ENCODE peak calls at places on chromosomes 6 and 20, in nine cellular contexts. One of them, this sample, is unnamed.

GRCh38 chr6:135181333-135182119 is 418 bp downstream of the MYB start:
- DNase-seq in DMS153: no peak
- DNase-seq in heart left ventricle: peak
- DNase-seq in naive B cell: peak
- DNase-seq in omental fat pad: no peak
- DNase-seq in T-helper 17 cell: no peak
- DNase-seq in T1000: no peak
- DNase-seq in A549: peak
- DNase-seq in stimulated activated naive B cell treated with anti-CD40 and anti-IgM and Interleukin-4, amounts not matched to agents 10 μg/mL and 1 μg/mL and 100 μg/mL, for 72 hours: no peak
- DNase-seq in this sample: peak

GRCh38 chr6:40810176-40810575 is 223.0 kb upstream of the LRFN2 start:
- DNase-seq in DMS153: no peak
- DNase-seq in heart left ventricle: no peak
- DNase-seq in naive B cell: no peak
- DNase-seq in omental fat pad: no peak
- DNase-seq in T-helper 17 cell: no peak
- DNase-seq in T1000: no peak
- DNase-seq in A549: peak
- DNase-seq in stimulated activated naive B cell treated with anti-CD40 and anti-IgM and Interleukin-4, amounts not matched to agents 10 μg/mL and 1 μg/mL and 100 μg/mL, for 72 hours: no peak
- DNase-seq in this sample: no peak

GRCh38 chr20:33812673-33813462 is 1.7 kb downstream of the CHMP4B start:
- DNase-seq in DMS153: no peak
- DNase-seq in heart left ventricle: no peak
- DNase-seq in naive B cell: no peak
- DNase-seq in omental fat pad: no peak
- DNase-seq in T-helper 17 cell: no peak
- DNase-seq in T1000: no peak
- DNase-seq in A549: no peak
- DNase-seq in stimulated activated naive B cell treated with anti-CD40 and anti-IgM and Interleukin-4, amounts not matched to agents 10 μg/mL and 1 μg/mL and 100 μg/mL, for 72 hours: no peak
- DNase-seq in this sample: no peak

GRCh38 chr20:3995749-3996305 is 19.5 kb downstream of the RNF24 start:
- DNase-seq in DMS153: no peak
- DNase-seq in heart left ventricle: no peak
- DNase-seq in naive B cell: no peak
- DNase-seq in omental fat pad: no peak
- DNase-seq in T-helper 17 cell: no peak
- DNase-seq in T1000: no peak
- DNase-seq in A549: no peak
- DNase-seq in stimulated activated naive B cell treated with anti-CD40 and anti-IgM and Interleukin-4, amounts not matched to agents 10 μg/mL and 1 μg/mL and 100 μg/mL, for 72 hours: no peak
- DNase-seq in this sample: no peak

GRCh38 chr20:38590682-38591483 is 9.9 kb downstream of the ADIG start:
- DNase-seq in DMS153: no peak
- DNase-seq in heart left ventricle: no peak
- DNase-seq in naive B cell: no peak
- DNase-seq in omental fat pad: no peak
- DNase-seq in T-helper 17 cell: no peak
- DNase-seq in T1000: no peak
- DNase-seq in A549: no peak
- DNase-seq in stimulated activated naive B cell treated with anti-CD40 and anti-IgM and Interleukin-4, amounts not matched to agents 10 μg/mL and 1 μg/mL and 100 μg/mL, for 72 hours: no peak
- DNase-seq in this sample: no peak

GRCh38 chr6:137237413-137238170 is 18.4 kb upstream of the IFNGR1 start:
- DNase-seq in DMS153: no peak
- DNase-seq in heart left ventricle: no peak
- DNase-seq in naive B cell: no peak
- DNase-seq in omental fat pad: no peak
- DNase-seq in T-helper 17 cell: no peak
- DNase-seq in T1000: peak
- DNase-seq in A549: peak
- DNase-seq in stimulated activated naive B cell treated with anti-CD40 and anti-IgM and Interleukin-4, amounts not matched to agents 10 μg/mL and 1 μg/mL and 100 μg/mL, for 72 hours: no peak
- DNase-seq in this sample: no peak

GRCh38 chr20:45892049-45892816 is 1.1 kb downstream of the CTSA start:
- DNase-seq in DMS153: no peak
- DNase-seq in heart left ventricle: no peak
- DNase-seq in naive B cell: no peak
- DNase-seq in omental fat pad: no peak
- DNase-seq in T-helper 17 cell: no peak
- DNase-seq in T1000: no peak
- DNase-seq in A549: peak
- DNase-seq in stimulated activated naive B cell treated with anti-CD40 and anti-IgM and Interleukin-4, amounts not matched to agents 10 μg/mL and 1 μg/mL and 100 μg/mL, for 72 hours: no peak
- DNase-seq in this sample: no peak

GRCh38 chr6:1770435-1770843 is 160.7 kb downstream of the FOXC1 start:
- DNase-seq in DMS153: no peak
- DNase-seq in heart left ventricle: no peak
- DNase-seq in naive B cell: no peak
- DNase-seq in omental fat pad: no peak
- DNase-seq in T-helper 17 cell: no peak
- DNase-seq in T1000: no peak
- DNase-seq in A549: no peak
- DNase-seq in stimulated activated naive B cell treated with anti-CD40 and anti-IgM and Interleukin-4, amounts not matched to agents 10 μg/mL and 1 μg/mL and 100 μg/mL, for 72 hours: no peak
- DNase-seq in this sample: peak

GRCh38 chr20:20085812-20086211 is 33.5 kb downstream of the CFAP61 start:
- DNase-seq in DMS153: no peak
- DNase-seq in heart left ventricle: no peak
- DNase-seq in naive B cell: no peak
- DNase-seq in omental fat pad: no peak
- DNase-seq in T-helper 17 cell: no peak
- DNase-seq in T1000: no peak
- DNase-seq in A549: no peak
- DNase-seq in stimulated activated naive B cell treated with anti-CD40 and anti-IgM and Interleukin-4, amounts not matched to agents 10 μg/mL and 1 μg/mL and 100 μg/mL, for 72 hours: no peak
- DNase-seq in this sample: no peak

GRCh38 chr20:14036567-14036966 is 41.3 kb downstream of the MACROD2 start:
- DNase-seq in DMS153: no peak
- DNase-seq in heart left ventricle: no peak
- DNase-seq in naive B cell: no peak
- DNase-seq in omental fat pad: no peak
- DNase-seq in T-helper 17 cell: no peak
- DNase-seq in T1000: no peak
- DNase-seq in A549: no peak
- DNase-seq in stimulated activated naive B cell treated with anti-CD40 and anti-IgM and Interleukin-4, amounts not matched to agents 10 μg/mL and 1 μg/mL and 100 μg/mL, for 72 hours: no peak
- DNase-seq in this sample: no peak

GRCh38 chr6:43790031-43790430 is 20.0 kb downstream of the VEGFA start:
- DNase-seq in DMS153: no peak
- DNase-seq in heart left ventricle: no peak
- DNase-seq in naive B cell: no peak
- DNase-seq in omental fat pad: no peak
- DNase-seq in T-helper 17 cell: no peak
- DNase-seq in T1000: no peak
- DNase-seq in A549: no peak
- DNase-seq in stimulated activated naive B cell treated with anti-CD40 and anti-IgM and Interleukin-4, amounts not matched to agents 10 μg/mL and 1 μg/mL and 100 μg/mL, for 72 hours: no peak
- DNase-seq in this sample: no peak

GRCh38 chr6:54291738-54292137 is 16.5 kb upstream of the TINAG start:
- DNase-seq in DMS153: no peak
- DNase-seq in heart left ventricle: no peak
- DNase-seq in naive B cell: no peak
- DNase-seq in omental fat pad: no peak
- DNase-seq in T-helper 17 cell: no peak
- DNase-seq in T1000: no peak
- DNase-seq in A549: no peak
- DNase-seq in stimulated activated naive B cell treated with anti-CD40 and anti-IgM and Interleukin-4, amounts not matched to agents 10 μg/mL and 1 μg/mL and 100 μg/mL, for 72 hours: no peak
- DNase-seq in this sample: no peak

GRCh38 chr6:28336284-28337024 is 506 bp upstream of the ZSCAN31 start:
- DNase-seq in DMS153: no peak
- DNase-seq in heart left ventricle: no peak
- DNase-seq in naive B cell: peak
- DNase-seq in omental fat pad: no peak
- DNase-seq in T-helper 17 cell: no peak
- DNase-seq in T1000: peak
- DNase-seq in A549: no peak
- DNase-seq in stimulated activated naive B cell treated with anti-CD40 and anti-IgM and Interleukin-4, amounts not matched to agents 10 μg/mL and 1 μg/mL and 100 μg/mL, for 72 hours: peak
- DNase-seq in this sample: no peak